ENCODE peak calls at places on chromosomes 5 and 9, in six cellular contexts. O is SW 1271; D is effector CD8-positive, alpha-beta T cell; B is heart left ventricle; Y is activated naive CD4-positive, alpha-beta T cell treated with anti-CD3 and anti-CD28 coated beads for 36 hours; M is neuronal stem cell. V is an unnamed sample.

GRCh38 chr9:10899509-10899908 is 286.7 kb upstream of the PTPRD start:
- DNase-seq in D (no peak), M (no peak), Y (no peak), B (no peak), O (no peak), V (no peak)

GRCh38 chr5:180115326-180116076 is 43.9 kb upstream of the RNF130 start:
- DNase-seq in M (no peak), D (no peak), B (no peak), Y (no peak), O (no peak), V (peak)

GRCh38 chr5:132832612-132833011 is 2.2 kb upstream of the SHROOM1 start:
- DNase-seq in Y (no peak), D (no peak), O (no peak), B (no peak), M (no peak), V (no peak)

GRCh38 chr5:173592050-173592669 is 24.3 kb downstream of the BOD1 start:
- DNase-seq in M (no peak), Y (peak), D (no peak), B (no peak), O (peak), V (no peak)

GRCh38 chr5:172450861-172451695 is 3.2 kb downstream of the SH3PXD2B start:
- DNase-seq in O (peak), D (no peak), M (no peak), B (no peak), Y (peak), V (peak)

GRCh38 chr5:112706446-112707016 is 31.2 kb upstream of the APC start:
- DNase-seq in B (no peak), D (no peak), M (no peak), Y (no peak), O (no peak), V (no peak)

GRCh38 chr9:107976767-107977166 is 487.2 kb upstream of the KLF4 start:
- DNase-seq in O (no peak), D (no peak), B (peak), Y (no peak), M (no peak), V (no peak)

GRCh38 chr9:136728080-136728547 is 14.6 kb downstream of the LCN10 start:
- DNase-seq in M (peak), D (peak), B (peak), O (peak), Y (peak), V (peak)

GRCh38 chr9:35481347-35481975 is 8.4 kb upstream of the RUSC2 start:
- DNase-seq in O (peak), D (no peak), M (no peak), Y (peak), B (peak), V (no peak)

GRCh38 chr5:143402464-143403356 is 776 bp downstream of the NR3C1 start:
- DNase-seq in M (peak), D (peak), B (peak), Y (peak), O (peak), V (peak)

V was measured in activated CD4-positive, CD25-positive, alpha-beta regulatory T cell treated with anti-CD3 and anti-CD28 coated beads, Interleukin-2, amount 50 U/mL, for 72 hours.